ENCODE peak calls at places on chromosome 22, in seven cellular contexts. One of them, this sample, is unnamed.

GRCh38 chr22:36743011-36743410 is 32.9 kb downstream of the IFT27 start:
- DNase-seq in T-helper 2 cell: no peak
- DNase-seq in lower leg skin: no peak
- DNase-seq in stimulated activated CD4-positive, alpha-beta T cell treated with anti-CD3 and anti-CD28 coated beads, Interleukin-2, amount 100 ng/mL, for 24 hours: no peak
- DNase-seq in kidney tubule cell: no peak
- DNase-seq in activated CD4-positive, alpha-beta T cell treated with anti-CD3 and anti-CD28 coated beads for 24 hours: no peak
- DNase-seq in A549: no peak
- DNase-seq in this sample: no peak

GRCh38 chr22:44033689-44034088 is 9.6 kb downstream of the PARVB start:
- DNase-seq in T-helper 2 cell: no peak
- DNase-seq in lower leg skin: no peak
- DNase-seq in stimulated activated CD4-positive, alpha-beta T cell treated with anti-CD3 and anti-CD28 coated beads, Interleukin-2, amount 100 ng/mL, for 24 hours: no peak
- DNase-seq in kidney tubule cell: no peak
- DNase-seq in activated CD4-positive, alpha-beta T cell treated with anti-CD3 and anti-CD28 coated beads for 24 hours: no peak
- DNase-seq in A549: no peak
- DNase-seq in this sample: peak

GRCh38 chr22:25113316-25113721 is 86.3 kb upstream of the CRYBB3 start:
- DNase-seq in T-helper 2 cell: no peak
- DNase-seq in lower leg skin: no peak
- DNase-seq in stimulated activated CD4-positive, alpha-beta T cell treated with anti-CD3 and anti-CD28 coated beads, Interleukin-2, amount 100 ng/mL, for 24 hours: no peak
- DNase-seq in kidney tubule cell: peak
- DNase-seq in activated CD4-positive, alpha-beta T cell treated with anti-CD3 and anti-CD28 coated beads for 24 hours: no peak
- DNase-seq in A549: no peak
- DNase-seq in this sample: no peak

GRCh38 chr22:35043251-35043931 is 22.6 kb upstream of the ISX start:
- DNase-seq in T-helper 2 cell: no peak
- DNase-seq in lower leg skin: no peak
- DNase-seq in stimulated activated CD4-positive, alpha-beta T cell treated with anti-CD3 and anti-CD28 coated beads, Interleukin-2, amount 100 ng/mL, for 24 hours: no peak
- DNase-seq in kidney tubule cell: no peak
- DNase-seq in activated CD4-positive, alpha-beta T cell treated with anti-CD3 and anti-CD28 coated beads for 24 hours: no peak
- DNase-seq in A549: no peak
- DNase-seq in this sample: no peak

GRCh38 chr22:31646186-31647019 is 15.6 kb downstream of the PISD start:
- DNase-seq in T-helper 2 cell: no peak
- DNase-seq in lower leg skin: no peak
- DNase-seq in stimulated activated CD4-positive, alpha-beta T cell treated with anti-CD3 and anti-CD28 coated beads, Interleukin-2, amount 100 ng/mL, for 24 hours: peak
- DNase-seq in kidney tubule cell: peak
- DNase-seq in activated CD4-positive, alpha-beta T cell treated with anti-CD3 and anti-CD28 coated beads for 24 hours: no peak
- DNase-seq in A549: peak
- DNase-seq in this sample: no peak

GRCh38 chr22:49523374-49524008 is 304.2 kb downstream of the BRD1 start:
- DNase-seq in T-helper 2 cell: no peak
- DNase-seq in lower leg skin: no peak
- DNase-seq in stimulated activated CD4-positive, alpha-beta T cell treated with anti-CD3 and anti-CD28 coated beads, Interleukin-2, amount 100 ng/mL, for 24 hours: no peak
- DNase-seq in kidney tubule cell: no peak
- DNase-seq in activated CD4-positive, alpha-beta T cell treated with anti-CD3 and anti-CD28 coated beads for 24 hours: no peak
- DNase-seq in A549: no peak
- DNase-seq in this sample: no peak

GRCh38 chr22:48718818-48719500 is 1108.7 kb downstream of the BRD1 start:
- DNase-seq in T-helper 2 cell: no peak
- DNase-seq in lower leg skin: no peak
- DNase-seq in stimulated activated CD4-positive, alpha-beta T cell treated with anti-CD3 and anti-CD28 coated beads, Interleukin-2, amount 100 ng/mL, for 24 hours: no peak
- DNase-seq in kidney tubule cell: no peak
- DNase-seq in activated CD4-positive, alpha-beta T cell treated with anti-CD3 and anti-CD28 coated beads for 24 hours: no peak
- DNase-seq in A549: no peak
- DNase-seq in this sample: no peak

GRCh38 chr22:38618258-38618657 is 37.9 kb downstream of the FAM227A start:
- DNase-seq in T-helper 2 cell: no peak
- DNase-seq in lower leg skin: no peak
- DNase-seq in stimulated activated CD4-positive, alpha-beta T cell treated with anti-CD3 and anti-CD28 coated beads, Interleukin-2, amount 100 ng/mL, for 24 hours: no peak
- DNase-seq in kidney tubule cell: no peak
- DNase-seq in activated CD4-positive, alpha-beta T cell treated with anti-CD3 and anti-CD28 coated beads for 24 hours: no peak
- DNase-seq in A549: no peak
- DNase-seq in this sample: no peak

GRCh38 chr22:42918500-42918899 is 61.4 kb upstream of the ARFGAP3 start:
- DNase-seq in T-helper 2 cell: no peak
- DNase-seq in lower leg skin: no peak
- DNase-seq in stimulated activated CD4-positive, alpha-beta T cell treated with anti-CD3 and anti-CD28 coated beads, Interleukin-2, amount 100 ng/mL, for 24 hours: no peak
- DNase-seq in kidney tubule cell: no peak
- DNase-seq in activated CD4-positive, alpha-beta T cell treated with anti-CD3 and anti-CD28 coated beads for 24 hours: no peak
- DNase-seq in A549: no peak
- DNase-seq in this sample: no peak

GRCh38 chr22:22787805-22788459 is 99.7 kb upstream of the IGLL5 start:
- DNase-seq in T-helper 2 cell: peak
- DNase-seq in lower leg skin: no peak
- DNase-seq in stimulated activated CD4-positive, alpha-beta T cell treated with anti-CD3 and anti-CD28 coated beads, Interleukin-2, amount 100 ng/mL, for 24 hours: peak
- DNase-seq in kidney tubule cell: peak
- DNase-seq in activated CD4-positive, alpha-beta T cell treated with anti-CD3 and anti-CD28 coated beads for 24 hours: peak
- DNase-seq in A549: peak
- DNase-seq in this sample: peak

GRCh38 chr22:30201970-30202369 is 44.6 kb downstream of the LIF start:
- DNase-seq in T-helper 2 cell: no peak
- DNase-seq in lower leg skin: no peak
- DNase-seq in stimulated activated CD4-positive, alpha-beta T cell treated with anti-CD3 and anti-CD28 coated beads, Interleukin-2, amount 100 ng/mL, for 24 hours: no peak
- DNase-seq in kidney tubule cell: peak
- DNase-seq in activated CD4-positive, alpha-beta T cell treated with anti-CD3 and anti-CD28 coated beads for 24 hours: no peak
- DNase-seq in A549: no peak
- DNase-seq in this sample: no peak

GRCh38 chr22:37496651-37497599 is 10.7 kb upstream of the MFNG start:
- DNase-seq in T-helper 2 cell: no peak
- DNase-seq in lower leg skin: no peak
- DNase-seq in stimulated activated CD4-positive, alpha-beta T cell treated with anti-CD3 and anti-CD28 coated beads, Interleukin-2, amount 100 ng/mL, for 24 hours: no peak
- DNase-seq in kidney tubule cell: peak
- DNase-seq in activated CD4-positive, alpha-beta T cell treated with anti-CD3 and anti-CD28 coated beads for 24 hours: no peak
- DNase-seq in A549: peak
- DNase-seq in this sample: no peak

GRCh38 chr22:36768616-36769015 is 7.3 kb downstream of the IFT27 start:
- DNase-seq in T-helper 2 cell: no peak
- DNase-seq in lower leg skin: no peak
- DNase-seq in stimulated activated CD4-positive, alpha-beta T cell treated with anti-CD3 and anti-CD28 coated beads, Interleukin-2, amount 100 ng/mL, for 24 hours: no peak
- DNase-seq in kidney tubule cell: no peak
- DNase-seq in activated CD4-positive, alpha-beta T cell treated with anti-CD3 and anti-CD28 coated beads for 24 hours: no peak
- DNase-seq in A549: no peak
- DNase-seq in this sample: no peak

GRCh38 chr22:38086942-38087341 is 3.0 kb upstream of the SLC16A8 start:
- DNase-seq in T-helper 2 cell: no peak
- DNase-seq in lower leg skin: no peak
- DNase-seq in stimulated activated CD4-positive, alpha-beta T cell treated with anti-CD3 and anti-CD28 coated beads, Interleukin-2, amount 100 ng/mL, for 24 hours: no peak
- DNase-seq in kidney tubule cell: no peak
- DNase-seq in activated CD4-positive, alpha-beta T cell treated with anti-CD3 and anti-CD28 coated beads for 24 hours: no peak
- DNase-seq in A549: no peak
- DNase-seq in this sample: no peak

GRCh38 chr22:23285236-23285635 is 104.9 kb downstream of the BCR start:
- DNase-seq in T-helper 2 cell: no peak
- DNase-seq in lower leg skin: no peak
- DNase-seq in stimulated activated CD4-positive, alpha-beta T cell treated with anti-CD3 and anti-CD28 coated beads, Interleukin-2, amount 100 ng/mL, for 24 hours: no peak
- DNase-seq in kidney tubule cell: no peak
- DNase-seq in activated CD4-positive, alpha-beta T cell treated with anti-CD3 and anti-CD28 coated beads for 24 hours: no peak
- DNase-seq in A549: no peak
- DNase-seq in this sample: no peak

GRCh38 chr22:50739894-50740293 is 1.9 kb downstream of the ACR start:
- DNase-seq in T-helper 2 cell: no peak
- DNase-seq in lower leg skin: no peak
- DNase-seq in stimulated activated CD4-positive, alpha-beta T cell treated with anti-CD3 and anti-CD28 coated beads, Interleukin-2, amount 100 ng/mL, for 24 hours: no peak
- DNase-seq in kidney tubule cell: no peak
- DNase-seq in activated CD4-positive, alpha-beta T cell treated with anti-CD3 and anti-CD28 coated beads for 24 hours: no peak
- DNase-seq in A549: no peak
- DNase-seq in this sample: no peak

GRCh38 chr22:20463324-20464095 is 25.9 kb upstream of the SCARF2 start:
- DNase-seq in T-helper 2 cell: peak
- DNase-seq in lower leg skin: no peak
- DNase-seq in stimulated activated CD4-positive, alpha-beta T cell treated with anti-CD3 and anti-CD28 coated beads, Interleukin-2, amount 100 ng/mL, for 24 hours: no peak
- DNase-seq in kidney tubule cell: no peak
- DNase-seq in activated CD4-positive, alpha-beta T cell treated with anti-CD3 and anti-CD28 coated beads for 24 hours: no peak
- DNase-seq in A549: no peak
- DNase-seq in this sample: no peak

GRCh38 chr22:26642465-26643367 is 14.7 kb upstream of the MIAT start:
- DNase-seq in T-helper 2 cell: peak
- DNase-seq in lower leg skin: no peak
- DNase-seq in stimulated activated CD4-positive, alpha-beta T cell treated with anti-CD3 and anti-CD28 coated beads, Interleukin-2, amount 100 ng/mL, for 24 hours: peak
- DNase-seq in kidney tubule cell: no peak
- DNase-seq in activated CD4-positive, alpha-beta T cell treated with anti-CD3 and anti-CD28 coated beads for 24 hours: peak
- DNase-seq in A549: no peak
- DNase-seq in this sample: peak

GRCh38 chr22:19959043-19959586 is 17.5 kb upstream of the TXNRD2 start:
- DNase-seq in T-helper 2 cell: no peak
- DNase-seq in lower leg skin: no peak
- DNase-seq in stimulated activated CD4-positive, alpha-beta T cell treated with anti-CD3 and anti-CD28 coated beads, Interleukin-2, amount 100 ng/mL, for 24 hours: no peak
- DNase-seq in kidney tubule cell: peak
- DNase-seq in activated CD4-positive, alpha-beta T cell treated with anti-CD3 and anti-CD28 coated beads for 24 hours: no peak
- DNase-seq in A549: no peak
- DNase-seq in this sample: peak

GRCh38 chr22:23689414-23689813 is 1.4 kb upstream of the RGL4 start:
- DNase-seq in T-helper 2 cell: no peak
- DNase-seq in lower leg skin: no peak
- DNase-seq in stimulated activated CD4-positive, alpha-beta T cell treated with anti-CD3 and anti-CD28 coated beads, Interleukin-2, amount 100 ng/mL, for 24 hours: no peak
- DNase-seq in kidney tubule cell: no peak
- DNase-seq in activated CD4-positive, alpha-beta T cell treated with anti-CD3 and anti-CD28 coated beads for 24 hours: no peak
- DNase-seq in A549: no peak
- DNase-seq in this sample: no peak

GRCh38 chr22:26484360-26484706 is 656 bp downstream of the SRRD start:
- DNase-seq in T-helper 2 cell: peak
- DNase-seq in lower leg skin: no peak
- DNase-seq in stimulated activated CD4-positive, alpha-beta T cell treated with anti-CD3 and anti-CD28 coated beads, Interleukin-2, amount 100 ng/mL, for 24 hours: no peak
- DNase-seq in kidney tubule cell: no peak
- DNase-seq in activated CD4-positive, alpha-beta T cell treated with anti-CD3 and anti-CD28 coated beads for 24 hours: no peak
- DNase-seq in A549: no peak
- DNase-seq in this sample: no peak

GRCh38 chr22:37843746-37844089 is 416 bp downstream of the ANKRD54 start:
- DNase-seq in T-helper 2 cell: no peak
- DNase-seq in lower leg skin: no peak
- DNase-seq in stimulated activated CD4-positive, alpha-beta T cell treated with anti-CD3 and anti-CD28 coated beads, Interleukin-2, amount 100 ng/mL, for 24 hours: peak
- DNase-seq in kidney tubule cell: no peak
- DNase-seq in activated CD4-positive, alpha-beta T cell treated with anti-CD3 and anti-CD28 coated beads for 24 hours: peak
- DNase-seq in A549: no peak
- DNase-seq in this sample: no peak

GRCh38 chr22:49326558-49326957 is 501.1 kb downstream of the BRD1 start:
- DNase-seq in T-helper 2 cell: no peak
- DNase-seq in lower leg skin: no peak
- DNase-seq in stimulated activated CD4-positive, alpha-beta T cell treated with anti-CD3 and anti-CD28 coated beads, Interleukin-2, amount 100 ng/mL, for 24 hours: no peak
- DNase-seq in kidney tubule cell: no peak
- DNase-seq in activated CD4-positive, alpha-beta T cell treated with anti-CD3 and anti-CD28 coated beads for 24 hours: no peak
- DNase-seq in A549: no peak
- DNase-seq in this sample: no peak

GRCh38 chr22:21074092-21074715 is 28.5 kb downstream of the LRRC74B start:
- DNase-seq in T-helper 2 cell: no peak
- DNase-seq in lower leg skin: no peak
- DNase-seq in stimulated activated CD4-positive, alpha-beta T cell treated with anti-CD3 and anti-CD28 coated beads, Interleukin-2, amount 100 ng/mL, for 24 hours: no peak
- DNase-seq in kidney tubule cell: peak
- DNase-seq in activated CD4-positive, alpha-beta T cell treated with anti-CD3 and anti-CD28 coated beads for 24 hours: no peak
- DNase-seq in A549: peak
- DNase-seq in this sample: no peak

GRCh38 chr22:20430641-20431519 is 6.7 kb downstream of the SCARF2 start:
- DNase-seq in T-helper 2 cell: peak
- DNase-seq in lower leg skin: no peak
- DNase-seq in stimulated activated CD4-positive, alpha-beta T cell treated with anti-CD3 and anti-CD28 coated beads, Interleukin-2, amount 100 ng/mL, for 24 hours: peak
- DNase-seq in kidney tubule cell: peak
- DNase-seq in activated CD4-positive, alpha-beta T cell treated with anti-CD3 and anti-CD28 coated beads for 24 hours: peak
- DNase-seq in A549: peak
- DNase-seq in this sample: peak